ENCODE peak calls at places on chromosomes 16 and 17, in ten cellular contexts. One of them, this sample, is unnamed.

GRCh38 chr17:82871056-82871775 is 31.4 kb upstream of the ZNF750 start:
- DNase-seq in retina: no peak
- DNase-seq in stomach: no peak
- DNase-seq in lower lobe of right lung: peak
- DNase-seq in WERI-Rb-1: no peak
- DNase-seq in tibial nerve: no peak
- DNase-seq in effector memory CD8-positive, alpha-beta T cell: no peak
- DNase-seq in effector CD4-positive, alpha-beta T cell: no peak
- DNase-seq in globus pallidus: no peak
- DNase-seq in ovary: no peak
- DNase-seq in this sample: no peak

GRCh38 chr17:80782536-80783427 is 208.9 kb upstream of the CHMP6 start:
- DNase-seq in effector memory CD8-positive, alpha-beta T cell: peak
- DNase-seq in retina: no peak
- DNase-seq in tibial nerve: no peak
- DNase-seq in effector CD4-positive, alpha-beta T cell: no peak
- DNase-seq in globus pallidus: no peak
- DNase-seq in stomach: no peak
- DNase-seq in WERI-Rb-1: no peak
- DNase-seq in ovary: no peak
- DNase-seq in lower lobe of right lung: no peak
- DNase-seq in this sample: no peak

GRCh38 chr16:89363621-89364393 is 126.6 kb downstream of the ANKRD11 start:
- DNase-seq in effector CD4-positive, alpha-beta T cell: peak
- DNase-seq in ovary: no peak
- DNase-seq in effector memory CD8-positive, alpha-beta T cell: peak
- DNase-seq in stomach: peak
- DNase-seq in WERI-Rb-1: no peak
- DNase-seq in retina: no peak
- DNase-seq in globus pallidus: no peak
- DNase-seq in lower lobe of right lung: no peak
- DNase-seq in tibial nerve: no peak
- DNase-seq in this sample: no peak

GRCh38 chr17:78401246-78401645 is 22.8 kb downstream of the PGS1 start:
- DNase-seq in effector memory CD8-positive, alpha-beta T cell: no peak
- DNase-seq in lower lobe of right lung: no peak
- DNase-seq in ovary: no peak
- DNase-seq in WERI-Rb-1: no peak
- DNase-seq in tibial nerve: no peak
- DNase-seq in globus pallidus: no peak
- DNase-seq in effector CD4-positive, alpha-beta T cell: no peak
- DNase-seq in retina: no peak
- DNase-seq in stomach: no peak
- DNase-seq in this sample: no peak

GRCh38 chr17:59074494-59074893 is 32.2 kb downstream of the TRIM37 start:
- DNase-seq in stomach: no peak
- DNase-seq in lower lobe of right lung: no peak
- DNase-seq in ovary: no peak
- DNase-seq in effector CD4-positive, alpha-beta T cell: no peak
- DNase-seq in retina: no peak
- DNase-seq in effector memory CD8-positive, alpha-beta T cell: no peak
- DNase-seq in WERI-Rb-1: no peak
- DNase-seq in globus pallidus: no peak
- DNase-seq in tibial nerve: no peak
- DNase-seq in this sample: no peak

GRCh38 chr16:52558448-52558847 is 11.5 kb upstream of the TOX3 start:
- DNase-seq in effector memory CD8-positive, alpha-beta T cell: no peak
- DNase-seq in retina: no peak
- DNase-seq in stomach: no peak
- DNase-seq in globus pallidus: no peak
- DNase-seq in WERI-Rb-1: no peak
- DNase-seq in effector CD4-positive, alpha-beta T cell: no peak
- DNase-seq in tibial nerve: no peak
- DNase-seq in lower lobe of right lung: no peak
- DNase-seq in ovary: no peak
- DNase-seq in this sample: no peak

GRCh38 chr16:84739349-84740124 is 39.7 kb downstream of the USP10 start:
- DNase-seq in tibial nerve: no peak
- DNase-seq in WERI-Rb-1: no peak
- DNase-seq in globus pallidus: no peak
- DNase-seq in retina: no peak
- DNase-seq in lower lobe of right lung: no peak
- DNase-seq in stomach: no peak
- DNase-seq in effector CD4-positive, alpha-beta T cell: no peak
- DNase-seq in effector memory CD8-positive, alpha-beta T cell: no peak
- DNase-seq in ovary: no peak
- DNase-seq in this sample: no peak

GRCh38 chr16:75256871-75257343 is 5.5 kb upstream of the BCAR1 start:
- DNase-seq in stomach: peak
- DNase-seq in effector CD4-positive, alpha-beta T cell: no peak
- DNase-seq in retina: peak
- DNase-seq in tibial nerve: no peak
- DNase-seq in WERI-Rb-1: peak
- DNase-seq in lower lobe of right lung: peak
- DNase-seq in effector memory CD8-positive, alpha-beta T cell: no peak
- DNase-seq in ovary: no peak
- DNase-seq in globus pallidus: peak
- DNase-seq in this sample: no peak

GRCh38 chr17:17024778-17025300 is 17.4 kb upstream of the MPRIP start:
- DNase-seq in globus pallidus: no peak
- DNase-seq in effector memory CD8-positive, alpha-beta T cell: no peak
- DNase-seq in ovary: no peak
- DNase-seq in stomach: no peak
- DNase-seq in tibial nerve: no peak
- DNase-seq in effector CD4-positive, alpha-beta T cell: no peak
- DNase-seq in lower lobe of right lung: peak
- DNase-seq in WERI-Rb-1: no peak
- DNase-seq in retina: no peak
- DNase-seq in this sample: no peak

GRCh38 chr17:80065478-80066170 is 29.2 kb downstream of the CCDC40 start:
- DNase-seq in stomach: no peak
- DNase-seq in WERI-Rb-1: peak
- DNase-seq in lower lobe of right lung: no peak
- DNase-seq in ovary: no peak
- DNase-seq in retina: no peak
- DNase-seq in globus pallidus: no peak
- DNase-seq in effector memory CD8-positive, alpha-beta T cell: no peak
- DNase-seq in tibial nerve: no peak
- DNase-seq in effector CD4-positive, alpha-beta T cell: no peak
- DNase-seq in this sample: no peak

GRCh38 chr17:81735181-81736102 is 23.4 kb downstream of the SLC25A10 start:
- DNase-seq in effector memory CD8-positive, alpha-beta T cell: no peak
- DNase-seq in globus pallidus: no peak
- DNase-seq in ovary: no peak
- DNase-seq in stomach: peak
- DNase-seq in lower lobe of right lung: peak
- DNase-seq in WERI-Rb-1: no peak
- DNase-seq in retina: no peak
- DNase-seq in effector CD4-positive, alpha-beta T cell: no peak
- DNase-seq in tibial nerve: no peak
- DNase-seq in this sample: no peak

GRCh38 chr17:66290097-66290722 is 12.2 kb upstream of the PRKCA start:
- DNase-seq in effector CD4-positive, alpha-beta T cell: no peak
- DNase-seq in globus pallidus: no peak
- DNase-seq in retina: no peak
- DNase-seq in tibial nerve: no peak
- DNase-seq in effector memory CD8-positive, alpha-beta T cell: no peak
- DNase-seq in ovary: no peak
- DNase-seq in WERI-Rb-1: no peak
- DNase-seq in lower lobe of right lung: no peak
- DNase-seq in stomach: no peak
- DNase-seq in this sample: no peak

GRCh38 chr16:11398851-11399250 is 53.6 kb downstream of the RMI2 start:
- DNase-seq in retina: no peak
- DNase-seq in WERI-Rb-1: no peak
- DNase-seq in effector CD4-positive, alpha-beta T cell: no peak
- DNase-seq in globus pallidus: no peak
- DNase-seq in ovary: no peak
- DNase-seq in effector memory CD8-positive, alpha-beta T cell: no peak
- DNase-seq in stomach: no peak
- DNase-seq in lower lobe of right lung: no peak
- DNase-seq in tibial nerve: no peak
- DNase-seq in this sample: no peak

GRCh38 chr16:73058221-73058615 is 10.3 kb upstream of the ZFHX3 start:
- DNase-seq in stomach: peak
- DNase-seq in lower lobe of right lung: peak
- DNase-seq in tibial nerve: no peak
- DNase-seq in globus pallidus: no peak
- DNase-seq in ovary: peak
- DNase-seq in effector CD4-positive, alpha-beta T cell: no peak
- DNase-seq in retina: peak
- DNase-seq in WERI-Rb-1: no peak
- DNase-seq in effector memory CD8-positive, alpha-beta T cell: no peak
- DNase-seq in this sample: no peak

GRCh38 chr16:83971165-83972130 is 3.4 kb downstream of the NECAB2 start:
- DNase-seq in effector memory CD8-positive, alpha-beta T cell: no peak
- DNase-seq in tibial nerve: no peak
- DNase-seq in globus pallidus: no peak
- DNase-seq in ovary: no peak
- DNase-seq in effector CD4-positive, alpha-beta T cell: no peak
- DNase-seq in stomach: no peak
- DNase-seq in WERI-Rb-1: no peak
- DNase-seq in lower lobe of right lung: peak
- DNase-seq in retina: no peak
- DNase-seq in this sample: no peak

GRCh38 chr16:14465799-14466198 is 164.3 kb downstream of the PARN start:
- DNase-seq in stomach: no peak
- DNase-seq in ovary: no peak
- DNase-seq in effector memory CD8-positive, alpha-beta T cell: no peak
- DNase-seq in retina: no peak
- DNase-seq in globus pallidus: no peak
- DNase-seq in lower lobe of right lung: no peak
- DNase-seq in effector CD4-positive, alpha-beta T cell: no peak
- DNase-seq in WERI-Rb-1: no peak
- DNase-seq in tibial nerve: no peak
- DNase-seq in this sample: no peak

GRCh38 chr16:84013787-84014569 is 28.6 kb downstream of the SLC38A8 start:
- DNase-seq in globus pallidus: no peak
- DNase-seq in tibial nerve: no peak
- DNase-seq in retina: peak
- DNase-seq in lower lobe of right lung: peak
- DNase-seq in effector CD4-positive, alpha-beta T cell: peak
- DNase-seq in WERI-Rb-1: peak
- DNase-seq in stomach: peak
- DNase-seq in effector memory CD8-positive, alpha-beta T cell: no peak
- DNase-seq in ovary: no peak
- DNase-seq in this sample: peak

GRCh38 chr16:11422381-11423314 is 77.4 kb downstream of the RMI2 start:
- DNase-seq in retina: no peak
- DNase-seq in ovary: no peak
- DNase-seq in stomach: no peak
- DNase-seq in WERI-Rb-1: no peak
- DNase-seq in effector memory CD8-positive, alpha-beta T cell: no peak
- DNase-seq in tibial nerve: no peak
- DNase-seq in effector CD4-positive, alpha-beta T cell: no peak
- DNase-seq in globus pallidus: no peak
- DNase-seq in lower lobe of right lung: no peak
- DNase-seq in this sample: no peak

GRCh38 chr17:197352-197751 is 15.9 kb upstream of the DOC2B start:
- DNase-seq in WERI-Rb-1: no peak
- DNase-seq in retina: no peak
- DNase-seq in effector memory CD8-positive, alpha-beta T cell: no peak
- DNase-seq in ovary: no peak
- DNase-seq in lower lobe of right lung: no peak
- DNase-seq in effector CD4-positive, alpha-beta T cell: no peak
- DNase-seq in stomach: no peak
- DNase-seq in globus pallidus: no peak
- DNase-seq in tibial nerve: no peak
- DNase-seq in this sample: no peak

GRCh38 chr16:70750893-70751467 is 50.0 kb downstream of the VAC14 start:
- DNase-seq in WERI-Rb-1: no peak
- DNase-seq in stomach: peak
- DNase-seq in effector CD4-positive, alpha-beta T cell: no peak
- DNase-seq in globus pallidus: no peak
- DNase-seq in lower lobe of right lung: peak
- DNase-seq in effector memory CD8-positive, alpha-beta T cell: no peak
- DNase-seq in retina: no peak
- DNase-seq in tibial nerve: peak
- DNase-seq in ovary: peak
- DNase-seq in this sample: no peak

GRCh38 chr17:8698142-8699050 is 46.2 kb downstream of the CCDC42 start:
- DNase-seq in effector CD4-positive, alpha-beta T cell: no peak
- DNase-seq in globus pallidus: no peak
- DNase-seq in effector memory CD8-positive, alpha-beta T cell: no peak
- DNase-seq in lower lobe of right lung: no peak
- DNase-seq in stomach: no peak
- DNase-seq in tibial nerve: no peak
- DNase-seq in ovary: peak
- DNase-seq in WERI-Rb-1: peak
- DNase-seq in retina: peak
- DNase-seq in this sample: no peak

GRCh38 chr17:45018514-45019176 is 32.8 kb downstream of the DCAKD start:
- DNase-seq in ovary: peak
- DNase-seq in WERI-Rb-1: peak
- DNase-seq in effector CD4-positive, alpha-beta T cell: no peak
- DNase-seq in tibial nerve: no peak
- DNase-seq in effector memory CD8-positive, alpha-beta T cell: no peak
- DNase-seq in globus pallidus: no peak
- DNase-seq in lower lobe of right lung: no peak
- DNase-seq in retina: no peak
- DNase-seq in stomach: no peak
- DNase-seq in this sample: no peak

GRCh38 chr17:2178798-2179505 is 124.0 kb downstream of the HIC1 start:
- DNase-seq in WERI-Rb-1: no peak
- DNase-seq in retina: no peak
- DNase-seq in ovary: peak
- DNase-seq in tibial nerve: no peak
- DNase-seq in globus pallidus: no peak
- DNase-seq in stomach: no peak
- DNase-seq in effector memory CD8-positive, alpha-beta T cell: no peak
- DNase-seq in lower lobe of right lung: no peak
- DNase-seq in effector CD4-positive, alpha-beta T cell: no peak
- DNase-seq in this sample: no peak

GRCh38 chr16:88941933-88942909 is 34.8 kb downstream of the CBFA2T3 start:
- DNase-seq in effector CD4-positive, alpha-beta T cell: peak
- DNase-seq in stomach: peak
- DNase-seq in effector memory CD8-positive, alpha-beta T cell: peak
- DNase-seq in lower lobe of right lung: peak
- DNase-seq in WERI-Rb-1: peak
- DNase-seq in retina: peak
- DNase-seq in tibial nerve: no peak
- DNase-seq in ovary: peak
- DNase-seq in globus pallidus: no peak
- DNase-seq in this sample: peak

GRCh38 chr17:60091908-60092331 is 13.2 kb upstream of the HEATR6 start:
- DNase-seq in stomach: no peak
- DNase-seq in WERI-Rb-1: no peak
- DNase-seq in retina: no peak
- DNase-seq in effector CD4-positive, alpha-beta T cell: no peak
- DNase-seq in lower lobe of right lung: no peak
- DNase-seq in effector memory CD8-positive, alpha-beta T cell: no peak
- DNase-seq in ovary: no peak
- DNase-seq in tibial nerve: no peak
- DNase-seq in globus pallidus: no peak
- DNase-seq in this sample: no peak

GRCh38 chr17:27352481-27353460 is 58.9 kb downstream of the WSB1 start:
- DNase-seq in stomach: no peak
- DNase-seq in lower lobe of right lung: no peak
- DNase-seq in tibial nerve: no peak
- DNase-seq in effector CD4-positive, alpha-beta T cell: no peak
- DNase-seq in globus pallidus: no peak
- DNase-seq in effector memory CD8-positive, alpha-beta T cell: no peak
- DNase-seq in ovary: peak
- DNase-seq in WERI-Rb-1: no peak
- DNase-seq in retina: no peak
- DNase-seq in this sample: no peak

GRCh38 chr17:4711671-4712111 is 1.3 kb downstream of the ARRB2 start:
- DNase-seq in lower lobe of right lung: peak
- DNase-seq in tibial nerve: no peak
- DNase-seq in globus pallidus: peak
- DNase-seq in ovary: no peak
- DNase-seq in retina: no peak
- DNase-seq in effector memory CD8-positive, alpha-beta T cell: no peak
- DNase-seq in stomach: no peak
- DNase-seq in WERI-Rb-1: no peak
- DNase-seq in effector CD4-positive, alpha-beta T cell: no peak
- DNase-seq in this sample: no peak

GRCh38 chr17:17401271-17401781 is 75.5 kb upstream of the MED9 start:
- DNase-seq in ovary: no peak
- DNase-seq in WERI-Rb-1: peak
- DNase-seq in effector CD4-positive, alpha-beta T cell: no peak
- DNase-seq in effector memory CD8-positive, alpha-beta T cell: no peak
- DNase-seq in globus pallidus: no peak
- DNase-seq in lower lobe of right lung: no peak
- DNase-seq in stomach: no peak
- DNase-seq in tibial nerve: no peak
- DNase-seq in retina: no peak
- DNase-seq in this sample: no peak